ENCODE peak calls at places on chromosomes 11 and 22, in five cellular contexts. One of them, this sample, is unnamed.

GRCh38 chr11:14253437-14253836 is 105.5 kb downstream of the RRAS2 start:
- DNase-seq in A549: no peak
- DNase-seq in upper lobe of right lung: no peak
- DNase-seq in astrocyte of the cerebellum: no peak
- DNase-seq in ascending aorta: no peak
- DNase-seq in this sample: no peak

GRCh38 chr11:126007263-126007662 is 55.4 kb downstream of the CDON start:
- DNase-seq in ascending aorta: no peak
- DNase-seq in A549: peak
- DNase-seq in upper lobe of right lung: no peak
- DNase-seq in astrocyte of the cerebellum: no peak
- DNase-seq in this sample: peak

GRCh38 chr11:9056467-9056866 is 34.9 kb downstream of the SCUBE2 start:
- DNase-seq in astrocyte of the cerebellum: no peak
- DNase-seq in ascending aorta: no peak
- DNase-seq in upper lobe of right lung: no peak
- DNase-seq in A549: no peak
- DNase-seq in this sample: no peak

GRCh38 chr11:35142481-35143207 is 3.7 kb downstream of the CD44 start:
- DNase-seq in astrocyte of the cerebellum: no peak
- DNase-seq in ascending aorta: no peak
- DNase-seq in A549: no peak
- DNase-seq in upper lobe of right lung: no peak
- DNase-seq in this sample: peak

GRCh38 chr22:39091136-39092081 is 5.6 kb upstream of the APOBEC3H start:
- DNase-seq in astrocyte of the cerebellum: no peak
- DNase-seq in upper lobe of right lung: no peak
- DNase-seq in A549: no peak
- DNase-seq in ascending aorta: no peak
- DNase-seq in this sample: no peak

GRCh38 chr11:121802542-121802941 is 313.5 kb downstream of the BLID start:
- DNase-seq in A549: no peak
- DNase-seq in astrocyte of the cerebellum: no peak
- DNase-seq in ascending aorta: no peak
- DNase-seq in upper lobe of right lung: no peak
- DNase-seq in this sample: no peak

GRCh38 chr11:95461858-95462257 is 230.9 kb upstream of the SESN3 start:
- DNase-seq in astrocyte of the cerebellum: no peak
- DNase-seq in ascending aorta: no peak
- DNase-seq in upper lobe of right lung: no peak
- DNase-seq in A549: no peak
- DNase-seq in this sample: no peak

GRCh38 chr11:35927730-35928129 is 16.1 kb upstream of the LDLRAD3 start:
- DNase-seq in ascending aorta: peak
- DNase-seq in A549: peak
- DNase-seq in astrocyte of the cerebellum: no peak
- DNase-seq in upper lobe of right lung: peak
- DNase-seq in this sample: peak

GRCh38 chr11:62689421-62690183 is at the start of gene LRRN4CL:
- DNase-seq in upper lobe of right lung: no peak
- DNase-seq in astrocyte of the cerebellum: peak
- DNase-seq in A549: no peak
- DNase-seq in ascending aorta: peak
- DNase-seq in this sample: peak

GRCh38 chr11:119115484-119116234 is 5.7 kb upstream of the HINFP start:
- DNase-seq in upper lobe of right lung: peak
- DNase-seq in ascending aorta: peak
- DNase-seq in A549: no peak
- DNase-seq in astrocyte of the cerebellum: no peak
- DNase-seq in this sample: no peak

GRCh38 chr11:15526032-15526431 is 411.3 kb downstream of the INSC start:
- DNase-seq in A549: no peak
- DNase-seq in upper lobe of right lung: no peak
- DNase-seq in astrocyte of the cerebellum: no peak
- DNase-seq in ascending aorta: no peak
- DNase-seq in this sample: no peak

GRCh38 chr22:24134090-24134846 is 47.0 kb upstream of the SUSD2 start:
- DNase-seq in ascending aorta: no peak
- DNase-seq in astrocyte of the cerebellum: no peak
- DNase-seq in A549: no peak
- DNase-seq in upper lobe of right lung: peak
- DNase-seq in this sample: no peak

GRCh38 chr22:24137595-24137994 is 43.7 kb upstream of the SUSD2 start:
- DNase-seq in upper lobe of right lung: no peak
- DNase-seq in ascending aorta: no peak
- DNase-seq in astrocyte of the cerebellum: no peak
- DNase-seq in A549: no peak
- DNase-seq in this sample: no peak

GRCh38 chr22:24128631-24129601 is 52.4 kb upstream of the SUSD2 start:
- DNase-seq in A549: no peak
- DNase-seq in ascending aorta: no peak
- DNase-seq in upper lobe of right lung: no peak
- DNase-seq in astrocyte of the cerebellum: no peak
- DNase-seq in this sample: no peak

GRCh38 chr22:24129980-24130379 is 51.3 kb upstream of the SUSD2 start:
- DNase-seq in ascending aorta: no peak
- DNase-seq in astrocyte of the cerebellum: no peak
- DNase-seq in upper lobe of right lung: no peak
- DNase-seq in A549: no peak
- DNase-seq in this sample: no peak

GRCh38 chr22:24133187-24133965 is 47.9 kb upstream of the SUSD2 start:
- DNase-seq in ascending aorta: no peak
- DNase-seq in A549: no peak
- DNase-seq in astrocyte of the cerebellum: no peak
- DNase-seq in upper lobe of right lung: peak
- DNase-seq in this sample: no peak
- TF ChIP-seq CTCF in ascending aorta: peak
- TF ChIP-seq CTCF in A549: no peak
- TF ChIP-seq CTCF in astrocyte of the cerebellum: peak
- TF ChIP-seq CTCF in upper lobe of right lung: peak
- TF ChIP-seq CTCF in this sample: peak

DNA sequence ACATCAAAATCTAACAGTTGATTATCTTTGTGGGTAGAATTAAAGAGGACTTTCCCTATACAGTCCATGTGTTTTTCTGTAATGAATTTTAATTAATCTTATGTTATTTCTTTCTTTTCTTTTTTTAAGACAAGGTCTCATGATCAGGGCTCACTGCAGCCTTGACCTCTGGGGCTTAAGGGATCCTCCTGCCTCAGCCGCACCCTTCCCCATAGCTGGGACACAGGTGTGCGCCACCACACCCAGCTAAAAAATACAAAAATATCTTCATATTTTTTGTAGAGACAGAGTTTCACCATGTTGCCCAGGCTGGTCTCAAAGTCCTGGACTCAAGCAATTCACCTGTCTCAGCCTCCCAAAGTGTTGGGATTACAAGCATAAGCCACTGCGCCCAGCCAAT is 7.7 kb downstream of the RAB30 start:
- DNase-seq in astrocyte of the cerebellum: no peak
- DNase-seq in ascending aorta: no peak
- DNase-seq in A549: no peak
- DNase-seq in upper lobe of right lung: no peak
- DNase-seq in this sample: no peak
- H3K4me3 ChIP-seq in astrocyte of the cerebellum: no peak
- H3K4me3 ChIP-seq in ascending aorta: no peak
- H3K4me3 ChIP-seq in A549: no peak
- H3K4me3 ChIP-seq in upper lobe of right lung: no peak
- H3K4me3 ChIP-seq in this sample: no peak

GRCh38 chr22:25815561-25815960 is 73.6 kb downstream of the MYO18B start:
- DNase-seq in ascending aorta: no peak
- DNase-seq in astrocyte of the cerebellum: no peak
- DNase-seq in A549: no peak
- DNase-seq in upper lobe of right lung: no peak
- DNase-seq in this sample: no peak
- TF ChIP-seq CTCF in ascending aorta: no peak
- TF ChIP-seq CTCF in astrocyte of the cerebellum: no peak
- TF ChIP-seq CTCF in A549: no peak
- TF ChIP-seq CTCF in upper lobe of right lung: no peak
- TF ChIP-seq CTCF in this sample: no peak

DNA sequence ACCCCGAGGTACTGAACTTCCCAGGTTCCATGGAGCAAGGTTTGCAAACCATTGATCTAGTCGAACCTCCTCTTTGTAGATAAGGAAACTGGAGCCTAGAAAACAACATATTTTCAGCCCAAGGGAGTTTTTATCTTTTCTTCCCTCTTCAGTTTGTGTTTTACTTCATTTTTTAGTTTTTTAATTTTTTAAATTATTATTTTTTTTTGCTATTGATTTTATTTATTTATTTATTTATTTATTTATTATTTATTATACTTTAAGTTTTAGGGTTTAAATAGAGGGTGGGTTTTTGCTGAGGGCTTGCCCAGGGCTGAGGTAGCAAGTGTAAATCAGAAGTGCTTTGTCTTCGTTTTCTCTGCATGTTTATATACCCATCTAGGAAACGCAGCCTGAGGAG is 26.9 kb downstream of the CEP164 start:
- DNase-seq in astrocyte of the cerebellum: no peak
- DNase-seq in ascending aorta: no peak
- DNase-seq in A549: no peak
- DNase-seq in upper lobe of right lung: no peak
- DNase-seq in this sample: no peak
- H3K4me3 ChIP-seq in astrocyte of the cerebellum: no peak
- H3K4me3 ChIP-seq in ascending aorta: no peak
- H3K4me3 ChIP-seq in A549: no peak
- H3K4me3 ChIP-seq in upper lobe of right lung: no peak
- H3K4me3 ChIP-seq in this sample: no peak

GRCh38 chr22:24437820-24438328 is 10.5 kb downstream of the ADORA2A start:
- DNase-seq in A549: no peak
- DNase-seq in ascending aorta: peak
- DNase-seq in astrocyte of the cerebellum: no peak
- DNase-seq in upper lobe of right lung: no peak
- DNase-seq in this sample: peak
- TF ChIP-seq CTCF in A549: peak
- TF ChIP-seq CTCF in ascending aorta: no peak
- TF ChIP-seq CTCF in astrocyte of the cerebellum: peak
- TF ChIP-seq CTCF in upper lobe of right lung: no peak
- TF ChIP-seq CTCF in this sample: no peak

DNA sequence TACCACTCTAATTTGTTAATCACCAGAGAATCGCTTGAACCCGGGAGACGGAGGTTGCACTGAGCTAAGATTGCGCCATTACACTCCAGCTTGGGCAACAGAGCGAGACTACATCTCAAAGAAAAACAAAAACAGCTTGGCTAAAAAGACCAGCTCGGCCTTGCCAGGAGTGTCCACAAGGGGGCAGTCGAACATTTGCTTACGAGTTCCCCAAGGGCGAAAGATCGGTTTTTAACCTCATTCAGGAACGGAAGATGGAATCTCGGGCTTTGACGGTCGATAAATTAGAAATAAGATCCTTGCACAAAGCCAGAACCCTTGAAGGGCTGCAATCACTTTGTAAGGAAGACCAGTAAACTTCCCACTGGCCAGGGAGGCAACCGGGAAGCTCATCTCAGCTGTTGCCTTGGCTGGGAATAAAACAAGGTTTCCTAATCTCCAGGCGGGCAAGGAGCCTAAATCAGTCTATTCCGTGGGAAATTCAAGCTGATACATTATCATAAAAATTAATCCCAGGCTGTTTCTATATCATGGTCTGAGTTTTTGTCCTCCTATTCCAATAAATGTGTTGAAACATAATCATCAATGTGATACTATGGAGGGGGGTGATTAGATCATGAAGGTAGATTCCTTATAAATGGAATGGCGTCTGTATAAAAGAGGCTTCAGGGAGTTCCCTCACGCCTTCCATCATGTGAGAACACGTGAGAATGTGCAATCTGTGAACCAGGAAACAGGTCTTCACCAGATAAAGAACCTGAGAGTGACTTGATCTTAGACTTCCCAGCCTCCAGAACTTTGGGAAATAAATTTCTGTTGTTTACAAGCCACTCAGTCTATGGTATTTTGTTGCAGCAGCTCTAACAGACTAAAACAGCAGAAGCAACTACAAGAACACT is 14.9 kb upstream of the SLC29A2 start:
- DNase-seq in ascending aorta: peak
- DNase-seq in astrocyte of the cerebellum: peak
- DNase-seq in upper lobe of right lung: peak
- DNase-seq in A549: peak
- DNase-seq in this sample: peak
- H3K4me3 ChIP-seq in ascending aorta: peak
- H3K4me3 ChIP-seq in astrocyte of the cerebellum: peak
- H3K4me3 ChIP-seq in upper lobe of right lung: peak
- H3K4me3 ChIP-seq in A549: peak
- H3K4me3 ChIP-seq in this sample: peak

GRCh38 chr11:110891411-110891810 is 179.2 kb upstream of the ARHGAP20 start:
- DNase-seq in ascending aorta: no peak
- DNase-seq in astrocyte of the cerebellum: peak
- DNase-seq in upper lobe of right lung: no peak
- DNase-seq in A549: no peak
- DNase-seq in this sample: peak
- TF ChIP-seq CTCF in ascending aorta: no peak
- TF ChIP-seq CTCF in astrocyte of the cerebellum: no peak
- TF ChIP-seq CTCF in upper lobe of right lung: no peak
- TF ChIP-seq CTCF in A549: no peak
- TF ChIP-seq CTCF in this sample: no peak